ENCODE peak calls at places on chromosomes 16 and 17, in ten cellular contexts. I, X, O, H, A, D, L, C, E and F are unnamed samples.

GRCh38 chr17:35089846-35090193 is 26.3 kb upstream of the RFFL start:
- DNase-seq in D (no peak), X (peak), A (no peak), C (no peak), E (peak), L (peak), H (no peak), O (no peak), I (no peak), F (no peak)

GRCh38 chr16:57629516-57630401 is 1.3 kb downstream of the ADGRG1 start:
- DNase-seq in X (no peak), C (no peak), H (no peak), D (no peak), I (no peak), O (no peak), E (no peak), L (no peak), A (no peak), F (no peak)

GRCh38 chr17:42067371-42068180 is 17.2 kb upstream of the C17orf113 start:
- DNase-seq in L (peak), D (peak), A (no peak), X (peak), I (no peak), C (no peak), O (peak), E (peak), H (peak), F (no peak)

GRCh38 chr17:44314031-44314430 is 5.6 kb downstream of the RUNDC3A start:
- DNase-seq in O (no peak), X (no peak), I (no peak), C (no peak), H (no peak), D (no peak), E (no peak), A (no peak), L (no peak), F (no peak)

GRCh38 chr17:83103200-83103937 is 24.0 kb downstream of the METRNL start:
- DNase-seq in H (peak), O (no peak), I (no peak), A (no peak), L (peak), C (no peak), D (no peak), X (peak), E (peak), F (no peak)

GRCh38 chr17:58402047-58402446 is 15.3 kb downstream of the RNF43 start:
- DNase-seq in C (no peak), X (peak), H (no peak), O (no peak), E (peak), I (no peak), A (no peak), L (no peak), D (no peak), F (no peak)

GRCh38 chr17:71709271-71709670 is 411.5 kb upstream of the SOX9 start:
- DNase-seq in I (no peak), H (no peak), X (no peak), L (no peak), D (no peak), O (no peak), A (no peak), E (no peak), C (no peak), F (no peak)

GRCh38 chr16:88341551-88342290 is 41.0 kb upstream of the ZNF469 start:
- DNase-seq in L (no peak), I (no peak), O (no peak), A (no peak), X (no peak), E (no peak), C (no peak), D (no peak), H (no peak), F (no peak)

GRCh38 chr16:24499193-24499814 is 40.1 kb upstream of the RBBP6 start:
- DNase-seq in C (no peak), L (no peak), A (no peak), D (peak), O (peak), E (peak), X (peak), H (no peak), I (no peak), F (no peak)

GRCh38 chr17:65079489-65079900 is 23.0 kb upstream of the GNA13 start:
- DNase-seq in H (no peak), X (no peak), E (no peak), I (no peak), L (no peak), O (no peak), D (no peak), C (no peak), A (no peak), F (peak)

GRCh38 chr17:28370035-28370743 is at the start of gene VTN:
- DNase-seq in C (no peak), X (peak), I (no peak), A (no peak), D (no peak), L (no peak), H (no peak), O (peak), E (peak), F (no peak)

GRCh38 chr16:68760671-68761275 is 23.7 kb downstream of the CDH1 start:
- DNase-seq in D (peak), H (no peak), O (no peak), A (no peak), C (peak), I (no peak), E (peak), X (no peak), L (no peak), F (no peak)

GRCh38 chr16:8898660-8899318 is 16.6 kb downstream of the LITAFD start:
- DNase-seq in H (no peak), A (no peak), I (no peak), L (no peak), X (no peak), D (no peak), E (no peak), C (no peak), O (no peak), F (no peak)

GRCh38 chr16:54242199-54242598 is 44.4 kb downstream of the IRX3 start:
- DNase-seq in O (peak), L (no peak), H (no peak), X (no peak), C (no peak), E (no peak), I (peak), D (no peak), A (no peak), F (no peak)

GRCh38 chr16:12543700-12544476 is 259.8 kb downstream of the CPPED1 start:
- DNase-seq in H (no peak), O (no peak), A (no peak), L (no peak), D (no peak), X (no peak), I (no peak), E (peak), C (no peak), F (no peak)

GRCh38 chr17:80832266-80832676 is 159.4 kb upstream of the CHMP6 start:
- DNase-seq in L (no peak), D (no peak), E (peak), I (no peak), A (no peak), O (no peak), X (no peak), C (no peak), H (peak), F (no peak)

GRCh38 chr17:62765351-62765750 is 42.8 kb downstream of the MARCHF10 start:
- DNase-seq in A (no peak), X (no peak), C (no peak), I (peak), L (no peak), E (no peak), H (no peak), O (no peak), D (no peak), F (peak)

GRCh38 chr16:88782454-88783390 is 2.3 kb downstream of the PIEZO1 start:
- DNase-seq in I (no peak), X (peak), L (no peak), H (no peak), O (no peak), C (peak), A (no peak), E (peak), D (peak), F (no peak)

GRCh38 chr16:4461250-4462085 is 13.0 kb downstream of the NMRAL1 start:
- DNase-seq in X (no peak), E (no peak), D (no peak), A (no peak), H (no peak), C (no peak), O (no peak), L (no peak), I (no peak), F (no peak)

GRCh38 chr17:61303334-61304096 is 96.1 kb upstream of the TBX2 start:
- DNase-seq in X (peak), L (no peak), O (no peak), I (no peak), H (no peak), D (no peak), C (no peak), A (no peak), E (no peak), F (no peak)